ENCODE peak calls at places on chromosomes 1 and 21, in seven cellular contexts. S, G, Y, T, M, K and X are unnamed samples. For H3K36me3, the result is how much of the 10 kb centered on the place peaks cover.

GRCh38 chr1:33420870-33421775 is 9.8 kb downstream of the PHC2 start:
- DNase-seq in S (peak), G (no peak), Y (no peak), T (no peak), M (no peak), K (no peak), X (no peak)

GRCh38 chr1:1847061-1847460 is 43.8 kb downstream of the GNB1 start:
- DNase-seq in S (no peak), G (no peak), Y (no peak), T (no peak), M (no peak), K (no peak), X (no peak)

GRCh38 chr1:2098301-2098698 is 48.1 kb downstream of the PRKCZ start:
- DNase-seq in S (no peak), G (peak), Y (no peak), T (no peak), M (no peak), K (no peak), X (no peak)

GRCh38 chr1:223887724-223888428 is 42.1 kb upstream of the TP53BP2 start:
- DNase-seq in S (peak), G (no peak), Y (no peak), T (no peak), M (peak), K (no peak), X (peak)

GRCh38 chr1:13540871-13541270 is 27.1 kb upstream of the LRRC38 start:
- DNase-seq in S (no peak), G (peak), Y (peak), T (no peak), M (no peak), K (peak), X (no peak)

GRCh38 chr1:59071289-59071688 is 225.6 kb upstream of the FGGY start:
- DNase-seq in S (no peak), G (no peak), Y (no peak), T (peak), M (no peak), K (no peak), X (no peak)

GRCh38 chr1:26277719-26278118 is 2.2 kb upstream of the SH3BGRL3 start:
- DNase-seq in S (no peak), G (no peak), Y (no peak), T (no peak), M (no peak), K (no peak), X (no peak)

GRCh38 chr1:236907205-236907604 is 97.0 kb downstream of the MT1HL1 start:
- DNase-seq in S (no peak), G (no peak), Y (no peak), T (no peak), M (no peak), K (no peak), X (no peak)

GRCh38 chr21:32096411-32096810 is 182.4 kb downstream of the MIS18A start:
- DNase-seq in S (no peak), G (peak), Y (no peak), T (no peak), M (no peak), K (no peak), X (no peak)

GRCh38 chr1:204826970-204827369 is 43.7 kb upstream of the NFASC start:
- DNase-seq in S (no peak), G (no peak), Y (no peak), T (no peak), M (no peak), K (no peak), X (no peak)

GRCh38 chr1:217718873-217719272 is 87.7 kb downstream of the SPATA17 start:
- DNase-seq in S (no peak), G (no peak), Y (no peak), T (no peak), M (peak), K (no peak), X (no peak)

GRCh38 chr1:113605099-113605498 is 154.2 kb downstream of the PHTF1 start:
- DNase-seq in S (no peak), G (no peak), Y (no peak), T (no peak), M (no peak), K (no peak), X (no peak)

GRCh38 chr1:50620680-50621329 is 197.6 kb upstream of the DMRTA2 start:
- DNase-seq in S (peak), G (no peak), Y (no peak), T (no peak), M (peak), K (no peak), X (no peak)

GRCh38 chr1:1782399-1783221 is 4.3 kb upstream of the NADK start:
- DNase-seq in S (peak), G (peak), Y (peak), T (no peak), M (no peak), K (peak), X (peak)

GRCh38 chr1:2921970-2922686 is 99.1 kb upstream of the ACTRT2 start:
- DNase-seq in S (no peak), G (no peak), Y (no peak), T (peak), M (no peak), K (no peak), X (no peak)

GRCh38 chr1:116426401-116426800 is 53.4 kb downstream of the ATP1A1 start:
- DNase-seq in S (no peak), G (no peak), Y (no peak), T (no peak), M (no peak), K (no peak), X (no peak)

GRCh38 chr1:116424863-116425262 is 51.8 kb downstream of the ATP1A1 start:
- DNase-seq in S (no peak), G (no peak), Y (no peak), T (no peak), M (no peak), K (no peak), X (no peak)

GRCh38 chr1:116425987-116426386 is 52.9 kb downstream of the ATP1A1 start:
- DNase-seq in S (no peak), G (no peak), Y (no peak), T (no peak), M (no peak), K (no peak), X (no peak)

GRCh38 chr1:116420417-116421200 is 47.6 kb downstream of the ATP1A1 start:
- DNase-seq in S (no peak), G (no peak), Y (no peak), T (no peak), M (no peak), K (no peak), X (no peak)

DNA sequence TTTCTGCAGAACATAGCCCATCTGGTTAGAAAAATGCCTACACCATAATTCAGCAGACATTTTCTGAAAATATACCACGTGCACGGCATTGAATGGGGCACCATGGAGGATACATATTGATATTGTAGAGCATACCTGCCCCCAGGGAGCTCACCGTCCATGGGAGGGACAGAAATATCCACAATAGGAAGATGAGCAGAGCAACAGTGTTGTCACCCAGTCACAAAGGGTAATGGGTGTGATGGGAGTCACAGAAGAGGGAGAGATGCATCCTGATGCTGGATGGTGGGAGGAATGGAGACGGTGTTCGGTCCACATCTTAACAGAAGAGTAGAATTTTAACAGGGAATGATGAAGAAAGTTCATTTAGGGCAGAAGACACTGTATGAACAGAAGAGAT is 51.4 kb downstream of the ATP1A1 start:
- DNase-seq in S (no peak), G (no peak), Y (no peak), T (no peak), M (no peak), K (no peak), X (no peak)
- H3K36me3 ChIP-seq in S (under half), G (under half), Y (under half), T (under half), M (under half), K (under half), X (under half)

GRCh38 chr1:214504330-214504729 is 47.1 kb downstream of the PTPN14 start:
- DNase-seq in S (no peak), G (no peak), Y (no peak), T (no peak), M (no peak), K (no peak), X (no peak)

GRCh38 chr1:214506972-214507431 is 44.4 kb downstream of the PTPN14 start:
- DNase-seq in S (no peak), G (no peak), Y (no peak), T (no peak), M (peak), K (no peak), X (no peak)

GRCh38 chr1:214503553-214503952 is 47.8 kb downstream of the PTPN14 start:
- DNase-seq in S (peak), G (no peak), Y (no peak), T (no peak), M (peak), K (no peak), X (no peak)

GRCh38 chr1:214500349-214501055 is 50.9 kb downstream of the PTPN14 start:
- DNase-seq in S (peak), G (no peak), Y (no peak), T (no peak), M (no peak), K (no peak), X (no peak)

DNA sequence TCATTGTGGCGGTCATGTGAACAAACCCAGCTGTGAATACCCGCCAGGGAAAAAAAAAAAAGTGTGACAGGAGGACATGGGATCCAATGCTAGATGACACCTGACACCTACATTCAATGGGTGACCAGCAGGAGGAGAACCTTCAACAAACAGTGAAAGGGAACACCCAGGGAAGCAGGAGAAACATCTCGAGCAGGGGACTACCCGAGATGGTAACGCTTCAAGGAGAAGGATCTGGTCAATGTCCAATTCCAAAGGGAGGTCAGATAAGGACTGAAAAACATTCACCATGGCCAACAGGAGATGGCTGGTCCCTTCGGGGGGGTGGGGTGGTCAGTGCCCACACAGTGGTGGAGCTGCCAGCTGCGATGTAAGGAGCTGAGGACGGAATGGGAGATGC is 46.3 kb downstream of the PTPN14 start:
- DNase-seq in S (no peak), G (no peak), Y (no peak), T (no peak), M (no peak), K (no peak), X (no peak)
- TF ChIP-seq CTCF in S (no peak), G (no peak), Y (no peak), T (no peak), M (no peak), K (no peak), X (no peak)

GRCh38 chr1:40313958-40314720 is 2.9 kb downstream of the COL9A2 start:
- DNase-seq in S (no peak), G (no peak), Y (no peak), T (no peak), M (no peak), K (no peak), X (no peak)

GRCh38 chr1:40315795-40316594 is 1.1 kb downstream of the COL9A2 start:
- DNase-seq in S (no peak), G (no peak), Y (no peak), T (peak), M (no peak), K (no peak), X (no peak)

GRCh38 chr1:40315239-40315794 is 1.8 kb downstream of the COL9A2 start:
- DNase-seq in S (peak), G (peak), Y (peak), T (peak), M (peak), K (peak), X (peak)

GRCh38 chr1:40313329-40313957 is 3.6 kb downstream of the COL9A2 start:
- DNase-seq in S (no peak), G (no peak), Y (no peak), T (no peak), M (no peak), K (no peak), X (no peak)

DNA sequence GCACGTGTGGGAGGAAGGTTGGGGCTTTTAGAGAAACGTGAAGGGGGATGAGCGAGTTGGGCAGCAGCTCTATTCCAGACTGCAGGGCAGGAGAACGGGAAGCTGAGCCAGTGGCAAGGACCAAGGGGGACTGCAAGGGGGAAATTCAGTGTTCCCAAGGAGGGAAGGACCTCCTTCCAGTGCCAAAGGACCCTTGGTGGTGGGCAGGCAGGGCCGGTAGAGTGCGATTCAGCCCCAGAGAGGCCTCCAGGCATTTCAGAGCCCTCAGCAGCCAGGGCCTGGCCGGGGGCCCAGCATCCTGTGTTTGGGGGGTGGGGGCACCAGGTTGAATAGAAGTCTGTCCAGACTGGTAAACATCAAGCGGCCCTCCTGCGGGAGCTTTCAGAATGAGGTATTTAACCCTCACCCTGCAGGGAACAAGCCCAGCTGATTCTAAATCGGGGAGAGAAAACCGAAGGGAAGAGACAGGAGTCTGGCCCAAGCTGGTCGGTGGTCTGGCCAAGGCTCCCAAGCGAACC is 2.3 kb downstream of the COL9A2 start:
- DNase-seq in S (no peak), G (no peak), Y (no peak), T (no peak), M (no peak), K (no peak), X (no peak)
- H3K4me3 ChIP-seq in S (peak), G (peak), Y (peak), T (peak), M (peak), K (peak), X (no peak)

DNA sequence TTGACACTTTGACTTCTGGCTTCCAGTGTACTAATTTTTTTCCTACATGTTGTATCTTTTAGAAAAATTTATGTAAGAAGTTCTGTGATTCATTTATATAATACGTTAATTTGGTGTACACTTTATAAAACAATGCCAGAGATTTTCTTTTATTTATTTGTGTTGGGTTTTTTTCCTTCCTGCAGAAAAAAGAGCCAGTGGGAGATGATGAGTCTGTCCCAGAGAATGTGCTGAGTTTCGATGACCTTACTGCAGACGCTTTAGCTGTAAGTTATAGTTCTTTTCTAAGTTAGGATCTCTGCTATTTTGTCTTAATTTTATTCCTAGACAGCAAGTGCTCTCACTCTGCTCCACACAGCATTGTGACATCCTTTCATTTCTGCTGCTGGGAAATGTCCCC is 14.4 kb downstream of the SARS1 start:
- DNase-seq in S (peak), G (no peak), Y (no peak), T (no peak), M (no peak), K (no peak), X (no peak)
- H3K36me3 ChIP-seq in S (under half), G (half or more), Y (half or more), T (under half), M (half or more), K (under half), X (under half)

GRCh38 chr1:10978719-10979118 is 33.7 kb upstream of the TARDBP start:
- DNase-seq in S (no peak), G (no peak), Y (no peak), T (no peak), M (no peak), K (no peak), X (no peak)

GRCh38 chr1:10979483-10979920 is 33.0 kb upstream of the TARDBP start:
- DNase-seq in S (no peak), G (no peak), Y (peak), T (no peak), M (peak), K (no peak), X (no peak)

GRCh38 chr1:10975567-10976326 is 36.7 kb upstream of the TARDBP start:
- DNase-seq in S (peak), G (no peak), Y (no peak), T (no peak), M (peak), K (no peak), X (peak)

GRCh38 chr1:10980841-10981727 is 31.4 kb upstream of the TARDBP start:
- DNase-seq in S (no peak), G (peak), Y (peak), T (no peak), M (no peak), K (no peak), X (no peak)

GRCh38 chr1:10980094-10980577 is 32.3 kb upstream of the TARDBP start:
- DNase-seq in S (peak), G (peak), Y (peak), T (no peak), M (peak), K (peak), X (peak)
- TF ChIP-seq CTCF in S (peak), G (peak), Y (peak), T (no peak), M (peak), K (no peak), X (peak)

GRCh38 chr1:85464497-85465098 is 361 bp downstream of the DDAH1 start:
- DNase-seq in S (peak), G (peak), Y (peak), T (no peak), M (peak), K (peak), X (peak)
- H3K4me3 ChIP-seq in S (peak), G (peak), Y (peak), T (peak), M (peak), K (peak), X (peak)